ENCODE peak calls at places on chromosomes 3 and 15, in four cellular contexts. X is sigmoid colon, L is lung, G is fibroblast of lung. Z is an unnamed sample.

GRCh38 chr15:92545996-92546395 is 109.6 kb downstream of the FAM174B start:
- DNase-seq in X (no peak), L (no peak), G (peak; percentile 23), Z (no peak)

GRCh38 chr15:53569756-53570480 is 189.5 kb downstream of the WDR72 start:
- DNase-seq in X (no peak), L (no peak), G (peak; percentile 23), Z (no peak)

GRCh38 chr15:92095691-92096090 is 242.2 kb downstream of the SLCO3A1 start:
- DNase-seq in X (no peak), L (no peak), G (no peak), Z (no peak)

GRCh38 chr3:49357466-49358216 is 512 bp downstream of the GPX1 start:
- DNase-seq in X (peak; percentile 80), L (peak; percentile 61), G (peak; percentile 91), Z (peak; percentile 67)

GRCh38 chr15:91954211-91954804 is 100.8 kb downstream of the SLCO3A1 start:
- DNase-seq in X (no peak), L (no peak), G (no peak), Z (no peak)

GRCh38 chr3:134527037-134527436 is 41.2 kb downstream of the CEP63 start:
- DNase-seq in X (no peak), L (no peak), G (no peak), Z (no peak)

GRCh38 chr3:57068437-57069089 is 8.1 kb downstream of the SPATA12 start:
- DNase-seq in X (peak; percentile 84), L (peak; percentile 52), G (peak; percentile 92), Z (no peak)

GRCh38 chr15:29403778-29404177 is 134.2 kb upstream of the NSMCE3 start:
- DNase-seq in X (no peak), L (no peak), G (no peak), Z (no peak)

GRCh38 chr3:48219543-48219942 is 3.8 kb upstream of the CAMP start:
- DNase-seq in X (no peak), L (no peak), G (no peak), Z (no peak)

GRCh38 chr15:75698399-75698747 is 14.3 kb downstream of the CSPG4 start:
- DNase-seq in X (no peak), L (no peak), G (no peak), Z (no peak)

GRCh38 chr3:106261396-106261795 is 392.6 kb upstream of the CBLB start:
- DNase-seq in X (no peak), L (no peak), G (no peak), Z (no peak)

GRCh38 chr3:30226606-30227151 is 379.7 kb upstream of the TGFBR2 start:
- DNase-seq in X (no peak), L (no peak), G (peak; percentile 24), Z (no peak)

GRCh38 chr15:48674876-48675275 is 29.4 kb upstream of the FBN1 start:
- DNase-seq in X (no peak), L (no peak), G (peak; percentile 80), Z (no peak)

GRCh38 chr3:151379083-151379734 is 5.3 kb downstream of the P2RY12 start:
- DNase-seq in X (no peak), L (no peak), G (no peak), Z (no peak)

GRCh38 chr15:67240235-67241131 is 14.0 kb downstream of the AAGAB start:
- DNase-seq in X (no peak), L (no peak), G (no peak), Z (peak; percentile 26)

GRCh38 chr3:142863010-142863787 is 25.7 kb downstream of the PCOLCE2 start:
- DNase-seq in X (no peak), L (no peak), G (peak; percentile 65), Z (no peak)

GRCh38 chr15:48442011-48442410 is 110.8 kb downstream of the DUT start:
- DNase-seq in X (no peak), L (no peak), G (no peak), Z (no peak)

DNA sequence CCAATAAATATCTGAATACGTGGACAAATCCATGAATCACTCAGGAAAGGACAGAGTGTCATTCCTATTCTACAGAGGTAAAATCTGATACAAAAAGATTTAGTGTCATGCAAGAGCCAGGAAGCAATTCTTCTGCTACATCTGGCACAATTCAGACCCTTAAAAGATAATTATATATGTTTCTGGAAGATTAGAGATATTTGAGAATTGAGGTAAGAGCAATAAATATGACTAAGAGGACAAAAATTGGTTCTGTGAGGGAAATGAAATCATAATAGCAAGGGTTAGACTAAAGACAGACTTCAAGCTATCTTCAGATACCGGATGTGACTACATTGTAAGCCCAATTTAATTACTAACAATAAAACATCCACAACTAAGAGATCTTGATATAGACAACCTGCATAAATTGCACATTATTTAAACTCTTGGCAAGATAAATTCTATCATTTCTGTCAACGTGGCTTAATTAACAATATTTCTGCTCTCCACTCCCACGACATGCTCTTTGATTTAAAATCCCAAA is 32.8 kb downstream of the MB21D2 start:
- DNase-seq in X (no peak), L (no peak), G (peak; percentile 86), Z (no peak)
- H3K27ac ChIP-seq in X (no peak overlapping the region), L (no peak overlapping the region), G (peak overlapping the region; percentile 8), Z (no peak overlapping the region)

DNA sequence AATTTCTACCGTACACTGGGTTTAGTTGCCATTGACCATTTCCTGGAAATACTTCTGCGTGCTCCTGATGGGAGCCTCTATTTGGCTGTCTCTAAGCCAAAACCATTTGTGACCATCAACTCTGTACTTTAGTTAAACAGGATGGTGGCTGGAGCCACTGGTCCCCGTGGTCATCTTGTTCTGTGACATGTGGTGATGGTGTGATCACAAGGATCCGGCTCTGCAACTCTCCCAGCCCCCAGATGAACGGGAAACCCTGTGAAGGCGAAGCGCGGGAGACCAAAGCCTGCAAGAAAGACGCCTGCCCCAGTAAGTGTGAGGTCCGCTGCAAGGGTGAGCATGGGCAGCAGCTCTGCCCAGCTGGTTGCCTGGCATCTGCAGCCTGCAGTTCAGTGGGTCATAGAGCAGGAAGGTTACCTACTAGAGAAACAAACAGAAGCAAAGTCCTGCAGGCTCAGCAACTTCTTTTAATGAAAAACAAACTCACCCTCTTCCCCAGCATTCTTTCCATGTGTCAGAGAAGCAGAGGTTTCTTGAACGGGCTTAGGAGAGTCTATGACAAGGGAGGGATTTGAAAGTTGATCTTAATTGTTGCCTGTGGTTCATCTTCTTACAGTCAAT is 7.1 kb downstream of the THBS1 start:
- DNase-seq in X (no peak), L (no peak), G (peak; percentile 9), Z (no peak)
- H3K4me3 ChIP-seq in X (no peak overlapping the region), L (no peak overlapping the region), G (peak overlapping the region; percentile 96), Z (no peak overlapping the region)

GRCh38 chr3:178028933-178029332 is 507.3 kb upstream of the KCNMB2 start:
- DNase-seq in X (no peak), L (no peak), G (no peak), Z (no peak)
- H3K36me3 ChIP-seq in X (no peaks in the 10 kb centered on the region), L (no peaks in the 10 kb centered on the region), G (no peaks in the 10 kb centered on the region), Z (no peaks in the 10 kb centered on the region)

DNA sequence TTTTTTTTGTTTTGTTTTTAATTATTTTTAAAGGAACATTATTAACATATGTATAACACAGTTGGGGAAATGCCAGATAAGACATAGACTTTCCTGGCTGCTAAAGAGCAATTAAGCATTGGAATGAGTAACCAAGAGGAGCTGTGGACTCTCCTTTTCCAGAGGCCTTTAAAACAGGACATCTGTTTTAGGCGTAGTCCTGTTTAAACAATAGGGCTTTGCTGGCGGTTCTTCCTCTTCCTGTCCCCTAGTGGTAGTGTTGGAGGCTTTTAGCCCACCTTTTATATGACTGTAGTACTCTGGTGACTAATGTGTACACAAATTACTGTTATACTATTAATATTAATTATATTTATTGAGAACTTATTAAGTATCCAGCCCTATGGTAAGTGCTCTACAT is 81.9 kb downstream of the PPARG start:
- DNase-seq in X (no peak), L (no peak), G (peak; percentile 40), Z (no peak)
- H3K27ac ChIP-seq in X (peak overlapping the region; percentile 22), L (no peak overlapping the region), G (no peak overlapping the region), Z (no peak overlapping the region)

GRCh38 chr3:23991236-23992050 is 46.4 kb downstream of the NR1D2 start:
- DNase-seq in X (no peak), L (no peak), G (peak; percentile 35), Z (no peak)
- H3K4me3 ChIP-seq in X (no peak overlapping the region), L (no peak overlapping the region), G (no peak overlapping the region), Z (no peak overlapping the region)

GRCh38 chr3:186209810-186210752 is 101.2 kb upstream of the ETV5 start:
- DNase-seq in X (peak; percentile 70), L (no peak), G (peak; percentile 82), Z (no peak)

GRCh38 chr3:186212611-186213010 is 103.7 kb upstream of the ETV5 start:
- DNase-seq in X (no peak), L (no peak), G (no peak), Z (no peak)

GRCh38 chr3:186207515-186207914 is 98.6 kb upstream of the ETV5 start:
- DNase-seq in X (no peak), L (no peak), G (no peak), Z (no peak)

GRCh38 chr3:186211101-186211500 is 102.2 kb upstream of the ETV5 start:
- DNase-seq in X (no peak), L (no peak), G (no peak), Z (no peak)

DNA sequence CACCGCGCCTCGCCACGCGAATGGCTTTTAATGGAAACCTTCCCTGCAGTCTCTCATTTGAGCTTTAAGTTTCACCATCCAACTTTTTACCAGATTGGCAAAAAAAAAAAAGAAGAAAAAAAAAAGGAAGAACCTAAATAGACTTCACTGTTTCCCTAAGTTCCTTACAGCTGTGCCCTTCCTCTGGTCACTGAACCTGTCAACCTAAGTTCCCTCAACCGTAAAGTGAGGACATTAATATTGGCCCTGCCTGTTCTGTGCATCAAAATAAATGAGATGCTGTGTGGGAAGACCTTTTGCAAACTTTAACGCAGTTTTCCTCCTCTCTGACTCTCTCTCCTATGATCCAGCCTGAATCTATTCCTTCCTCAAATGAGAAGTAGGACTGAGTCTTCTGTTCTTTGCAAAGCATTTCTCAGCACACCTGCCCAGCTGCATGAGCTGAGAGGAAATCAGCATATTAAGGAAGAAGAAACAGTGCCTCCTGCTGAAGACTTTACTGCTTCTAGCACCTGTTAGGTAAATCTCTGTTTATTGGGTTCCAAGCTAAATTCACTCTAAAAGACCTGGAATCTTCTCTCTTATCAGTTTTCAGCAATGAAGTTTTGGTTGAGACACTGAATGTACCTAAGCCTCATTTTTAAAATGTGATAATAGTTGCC is 99.6 kb upstream of the ETV5 start:
- DNase-seq in X (no peak), L (no peak), G (no peak), Z (no peak)
- H3K36me3 ChIP-seq in X (no peaks in the 10 kb centered on the region), L (no peaks in the 10 kb centered on the region), G (no peaks in the 10 kb centered on the region), Z (no peaks in the 10 kb centered on the region)

DNA sequence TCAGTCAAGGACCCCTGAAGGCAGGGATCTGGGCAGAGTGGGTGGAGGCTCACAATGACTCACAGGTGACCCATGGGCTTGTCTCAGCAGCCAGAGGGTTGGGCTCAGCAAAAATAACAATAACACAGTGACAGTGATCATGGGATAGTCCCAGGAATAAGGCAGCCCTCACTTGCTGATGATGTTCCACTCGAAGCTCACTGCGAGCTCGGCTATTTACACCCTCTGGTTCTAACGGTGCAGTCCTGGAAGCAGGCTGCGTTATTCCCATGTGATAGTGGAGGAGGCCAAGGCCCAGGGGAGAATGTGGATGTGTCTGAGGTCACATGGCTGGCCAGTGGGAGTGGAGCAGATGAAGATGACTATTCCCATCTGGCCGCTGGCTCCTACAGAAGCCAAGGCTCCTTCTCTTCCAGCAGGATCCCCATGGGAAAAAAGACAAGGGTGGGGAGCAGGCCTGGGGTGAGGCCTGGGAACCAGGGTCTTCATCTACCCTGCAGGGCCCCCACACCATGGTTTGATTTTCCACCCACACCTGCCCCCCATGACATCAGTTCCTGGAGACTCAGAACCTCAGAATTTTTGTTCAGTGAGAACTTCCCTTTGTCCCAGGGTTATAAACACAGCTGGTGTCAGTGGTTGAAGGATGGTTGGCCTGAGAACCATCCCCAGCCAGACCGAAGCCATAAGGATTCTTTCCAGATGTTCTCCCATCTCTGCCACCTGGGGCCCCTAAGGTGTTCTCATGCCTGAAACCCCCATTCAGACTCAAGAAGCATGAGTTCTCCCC is 16.4 kb downstream of the CCDC33 start:
- DNase-seq in X (no peak), L (no peak), G (peak; percentile 28), Z (no peak)
- H3K27ac ChIP-seq in X (no peak overlapping the region), L (no peak overlapping the region), G (no peak overlapping the region), Z (no peak overlapping the region)

Z was measured in CD8-positive, alpha-beta T cell.